ENCODE peak calls at places on chromosomes 11 and 22, in four cellular contexts. S is right lobe of liver, M is tibial nerve, K is H1. N is an unnamed sample.

GRCh38 chr22:46614070-46614931 is 5.9 kb upstream of the GRAMD4 start:
- DNase-seq in S (no peak), M (no peak), K (no peak), N (no peak)

GRCh38 chr22:37749223-37749622 is 52.4 kb downstream of the TRIOBP start:
- DNase-seq in S (no peak), M (no peak), K (no peak), N (no peak)

GRCh38 chr11:57100638-57101312 is 81.0 kb upstream of the LRRC55 start:
- DNase-seq in S (no peak), M (no peak), K (no peak), N (no peak)

GRCh38 chr22:49229483-49230193 is 598.0 kb downstream of the BRD1 start:
- DNase-seq in S (no peak), M (no peak), K (no peak), N (no peak)

GRCh38 chr11:91495837-91496236 is 728.8 kb upstream of the FAT3 start:
- DNase-seq in S (no peak), M (no peak), K (no peak), N (no peak)

GRCh38 chr11:77027275-77027674 is 6.9 kb upstream of the B3GNT6 start:
- DNase-seq in S (no peak), M (no peak), K (no peak), N (no peak)

GRCh38 chr11:83118814-83119213 is 38.1 kb upstream of the PCF11 start:
- DNase-seq in S (no peak), M (no peak), K (no peak), N (no peak)

GRCh38 chr11:108705061-108705460 is 40.2 kb downstream of the DDX10 start:
- DNase-seq in S (no peak), M (no peak), K (no peak), N (no peak)

GRCh38 chr11:46808804-46809431 is 37.2 kb downstream of the CKAP5 start:
- DNase-seq in S (no peak), M (no peak), K (no peak), N (no peak)

GRCh38 chr22:30881361-30882180 is 87.0 kb downstream of the MORC2 start:
- DNase-seq in S (peak), M (no peak), K (no peak), N (no peak)

GRCh38 chr22:32410459-32410858 is 1.6 kb downstream of the RTCB start:
- DNase-seq in S (no peak), M (no peak), K (no peak), N (no peak)

GRCh38 chr22:46293591-46294260 is 2.9 kb upstream of the GTSE1 start:
- DNase-seq in S (no peak), M (peak), K (no peak), N (peak)

GRCh38 chr11:86978247-86978646 is 23.1 kb upstream of the FZD4 start:
- DNase-seq in S (no peak), M (peak), K (no peak), N (peak)

GRCh38 chr11:66718320-66718971 is 10.6 kb downstream of the SPTBN2 start:
- DNase-seq in S (peak), M (no peak), K (peak), N (no peak)

GRCh38 chr11:113896156-113896879 is 8.3 kb upstream of the HTR3B start:
- DNase-seq in S (no peak), M (peak), K (peak), N (no peak)

GRCh38 chr11:33942954-33943353 is 51.1 kb upstream of the LMO2 start:
- DNase-seq in S (peak), M (peak), K (no peak), N (no peak)

GRCh38 chr11:33015621-33016551 is at the start of gene DEPDC7:
- DNase-seq in S (peak), M (peak), K (peak), N (peak)

GRCh38 chr11:126544311-126545056 is 189.0 kb downstream of the ST3GAL4 start:
- DNase-seq in S (no peak), M (no peak), K (peak), N (peak)

GRCh38 chr11:123576082-123576481 is 78.3 kb downstream of the SCN3B start:
- DNase-seq in S (no peak), M (no peak), K (no peak), N (no peak)

GRCh38 chr11:106288057-106288456 is 210.6 kb downstream of the AASDHPPT start:
- DNase-seq in S (no peak), M (no peak), K (no peak), N (no peak)

GRCh38 chr11:58880166-58880565 is 35.7 kb upstream of the GLYATL2 start:
- DNase-seq in S (no peak), M (no peak), K (no peak), N (no peak)

GRCh38 chr11:76206327-76207081 is at the start of gene WNT11:
- DNase-seq in S (no peak), M (no peak), K (peak), N (no peak)

GRCh38 chr22:37465721-37466120 is 20.5 kb downstream of the MFNG start:
- DNase-seq in S (no peak), M (no peak), K (no peak), N (no peak)

GRCh38 chr11:77879218-77879617 is 58.3 kb downstream of the AAMDC start:
- DNase-seq in S (no peak), M (peak), K (no peak), N (peak)

GRCh38 chr11:12244156-12244555 is 133.2 kb upstream of the PARVA start:
- DNase-seq in S (no peak), M (no peak), K (no peak), N (no peak)

GRCh38 chr11:21364866-21365624 is 695.7 kb downstream of the NELL1 start:
- DNase-seq in S (no peak), M (no peak), K (no peak), N (no peak)

GRCh38 chr11:61626580-61627380 is 45.9 kb upstream of the SYT7 start:
- DNase-seq in S (no peak), M (no peak), K (peak), N (no peak)

GRCh38 chr22:35590634-35591295 is 26.4 kb downstream of the MB start:
- DNase-seq in S (no peak), M (no peak), K (no peak), N (no peak)

GRCh38 chr22:32122899-32123298 is 36.2 kb downstream of the C22orf42 start:
- DNase-seq in S (no peak), M (no peak), K (peak), N (no peak)

GRCh38 chr11:19597876-19598275 is 114.8 kb upstream of the NAV2 start:
- DNase-seq in S (no peak), M (no peak), K (no peak), N (no peak)

GRCh38 chr22:39908737-39909136 is 7.9 kb downstream of the GRAP2 start:
- DNase-seq in S (no peak), M (no peak), K (no peak), N (no peak)
- TF ChIP-seq POLR2A in S (no peak), M (no peak), K (no peak), N (no peak)

GRCh38 chr22:22110548-22111266 is 128.1 kb upstream of the TOP3B start:
- DNase-seq in S (no peak), M (no peak), K (peak), N (no peak)
- H3K27ac ChIP-seq in S (no peak), M (no peak), K (no peak), N (no peak)

GRCh38 chr11:329886-330253 is 9.2 kb upstream of the IFITM3 start:
- DNase-seq in S (peak), M (no peak), K (no peak), N (peak)
- TF ChIP-seq POLR2A in S (no peak), M (no peak), K (no peak), N (no peak)

GRCh38 chr11:121802542-121802941 is 313.5 kb downstream of the BLID start:
- DNase-seq in S (no peak), M (no peak), K (no peak), N (peak)

GRCh38 chr11:121800240-121800639 is 315.8 kb downstream of the BLID start:
- DNase-seq in S (no peak), M (no peak), K (no peak), N (no peak)

GRCh38 chr11:121801796-121802195 is 314.2 kb downstream of the BLID start:
- DNase-seq in S (no peak), M (no peak), K (no peak), N (no peak)

GRCh38 chr11:121797496-121797895 is 318.5 kb downstream of the BLID start:
- DNase-seq in S (no peak), M (no peak), K (no peak), N (no peak)

GRCh38 chr11:121800704-121801516 is 315.1 kb downstream of the BLID start:
- DNase-seq in S (no peak), M (peak), K (peak), N (no peak)
- H3K27ac ChIP-seq in S (no peak), M (peak), K (peak), N (no peak)

DNA sequence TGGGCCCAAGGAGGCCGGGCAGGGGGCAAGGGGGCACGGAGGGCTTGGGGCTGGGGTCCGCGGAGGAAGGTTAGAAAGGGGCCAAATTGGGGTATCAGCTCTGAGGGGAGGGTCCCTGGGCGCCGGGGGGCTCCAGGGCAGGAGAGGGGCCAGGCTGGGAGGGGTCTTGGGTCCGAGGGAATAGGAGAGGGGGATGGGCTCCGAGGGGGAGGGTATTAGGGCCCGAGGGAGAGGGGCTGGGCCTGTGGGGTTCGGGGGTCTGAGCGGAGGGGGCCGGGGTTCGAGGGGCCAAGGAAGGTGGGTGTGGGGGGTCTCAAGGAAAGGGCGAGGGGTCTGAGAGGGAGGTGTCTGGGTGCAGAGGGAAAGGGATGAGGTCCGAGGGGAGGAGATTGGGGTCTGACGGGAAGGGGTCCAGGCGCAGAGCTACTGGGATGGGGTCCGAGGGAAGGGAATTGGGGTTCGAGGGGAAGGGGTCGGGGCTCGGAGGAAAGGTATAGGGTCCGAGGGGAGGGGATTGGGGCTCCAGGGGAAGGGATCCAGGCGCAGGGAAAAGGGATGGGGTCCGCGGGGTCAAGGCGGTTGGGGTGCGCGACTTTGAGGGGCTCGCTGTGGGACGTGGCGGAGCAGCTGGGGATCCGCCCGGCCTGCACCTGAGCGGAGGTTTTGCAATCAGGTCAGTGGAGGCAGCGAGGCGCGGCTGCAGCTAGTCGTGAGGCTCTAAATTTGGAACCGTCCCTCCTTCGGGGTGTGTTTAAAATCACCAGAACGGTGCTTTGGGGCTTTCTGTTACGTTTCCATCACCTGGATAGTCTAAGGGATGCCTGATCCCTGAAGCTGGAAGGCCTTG is 728 bp downstream of the CTTN start:
- DNase-seq in S (peak), M (no peak), K (no peak), N (peak)
- TF ChIP-seq POLR2A in S (no peak), M (no peak), K (no peak), N (no peak)

GRCh38 chr11:68312780-68313573 is 586 bp downstream of the LRP5 start:
- DNase-seq in S (peak), M (no peak), K (no peak), N (no peak)
- H3K27ac ChIP-seq in S (peak), M (peak), K (no peak), N (peak)

GRCh38 chr11:5390210-5390609 is 6.6 kb downstream of the OR51M1 start:
- DNase-seq in S (no peak), M (no peak), K (no peak), N (no peak)
- TF ChIP-seq POLR2A in S (no peak), M (no peak), K (no peak), N (no peak)

GRCh38 chr22:23752090-23752691 is 1.3 kb upstream of the ZNF70 start:
- DNase-seq in S (no peak), M (no peak), K (no peak), N (no peak)

GRCh38 chr22:23751441-23751996 is 607 bp upstream of the ZNF70 start:
- DNase-seq in S (no peak), M (no peak), K (no peak), N (peak)

GRCh38 chr22:23750744-23751440 is at the start of gene ZNF70:
- DNase-seq in S (peak), M (peak), K (peak), N (peak)

GRCh38 chr22:23749747-23750373 is 1.1 kb downstream of the ZNF70 start:
- DNase-seq in S (no peak), M (peak), K (no peak), N (no peak)

GRCh38 chr22:23750374-23750743 is 553 bp downstream of the ZNF70 start:
- DNase-seq in S (no peak), M (no peak), K (no peak), N (no peak)
- H3K27ac ChIP-seq in S (peak), M (peak), K (no peak), N (peak)

GRCh38 chr11:65630215-65630614 is 7.7 kb upstream of the SIPA1 start:
- DNase-seq in S (no peak), M (no peak), K (no peak), N (no peak)
- TF ChIP-seq POLR2A in S (no peak), M (no peak), K (no peak), N (no peak)

DNA sequence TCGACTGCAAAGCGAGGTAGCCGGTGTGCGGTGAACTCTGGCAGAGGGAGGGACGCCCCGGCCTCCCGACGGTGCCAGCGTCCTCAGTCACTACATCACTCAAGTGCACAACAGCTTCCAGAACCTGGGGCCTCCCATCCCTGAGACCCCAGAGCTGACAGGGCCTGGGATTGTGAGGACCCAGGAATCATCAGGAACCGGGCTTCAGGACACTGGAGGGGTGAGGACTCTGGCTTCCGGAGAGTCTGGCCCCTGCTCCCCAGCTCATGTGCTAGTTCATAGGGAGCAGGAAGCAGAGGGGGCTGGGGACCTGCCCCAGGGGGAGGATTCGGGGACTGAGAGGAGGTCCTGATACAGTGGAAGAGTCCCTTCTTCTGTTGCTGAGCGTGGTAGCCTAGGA is 4.6 kb downstream of the ART5 start:
- DNase-seq in S (no peak), M (no peak), K (no peak), N (no peak)
- H3K27ac ChIP-seq in S (no peak), M (no peak), K (no peak), N (no peak)

N was measured in sigmoid colon.